ENCODE peak calls at places on chromosome 22, in six cellular contexts. One of them, this sample, is unnamed.

GRCh38 chr22:19201130-19201857 is 22.8 kb upstream of the SLC25A1 start:
- DNase-seq in hepatocyte: no peak
- DNase-seq in GM23338: no peak
- DNase-seq in posterior vena cava: peak
- DNase-seq in fibroblast of lung: no peak
- DNase-seq in bronchial epithelial cell: no peak
- DNase-seq in this sample: no peak

GRCh38 chr22:45101828-45102227 is 61.9 kb upstream of the NUP50 start:
- DNase-seq in hepatocyte: peak
- DNase-seq in GM23338: peak
- DNase-seq in posterior vena cava: peak
- DNase-seq in fibroblast of lung: peak
- DNase-seq in bronchial epithelial cell: peak
- DNase-seq in this sample: no peak

GRCh38 chr22:31872209-31872608 is 72.1 kb upstream of the YWHAH start:
- DNase-seq in hepatocyte: no peak
- DNase-seq in GM23338: peak
- DNase-seq in posterior vena cava: no peak
- DNase-seq in fibroblast of lung: no peak
- DNase-seq in bronchial epithelial cell: no peak
- DNase-seq in this sample: no peak

GRCh38 chr22:28505416-28506156 is 174.1 kb downstream of the TTC28 start:
- DNase-seq in hepatocyte: no peak
- DNase-seq in GM23338: no peak
- DNase-seq in posterior vena cava: no peak
- DNase-seq in fibroblast of lung: no peak
- DNase-seq in bronchial epithelial cell: no peak
- DNase-seq in this sample: no peak

GRCh38 chr22:44441401-44442185 is 56.4 kb downstream of the RTL6 start:
- DNase-seq in hepatocyte: no peak
- DNase-seq in GM23338: no peak
- DNase-seq in posterior vena cava: peak
- DNase-seq in fibroblast of lung: no peak
- DNase-seq in bronchial epithelial cell: no peak
- DNase-seq in this sample: no peak

GRCh38 chr22:20656516-20656901 is 117.4 kb upstream of the SERPIND1 start:
- DNase-seq in hepatocyte: no peak
- DNase-seq in GM23338: no peak
- DNase-seq in posterior vena cava: no peak
- DNase-seq in fibroblast of lung: no peak
- DNase-seq in bronchial epithelial cell: no peak
- DNase-seq in this sample: no peak

GRCh38 chr22:38936562-38936961 is 20.8 kb upstream of the APOBEC3A start:
- DNase-seq in hepatocyte: no peak
- DNase-seq in GM23338: no peak
- DNase-seq in posterior vena cava: no peak
- DNase-seq in fibroblast of lung: no peak
- DNase-seq in bronchial epithelial cell: no peak
- DNase-seq in this sample: no peak

GRCh38 chr22:24499706-24500105 is 4.6 kb downstream of the UPB1 start:
- DNase-seq in hepatocyte: no peak
- DNase-seq in GM23338: no peak
- DNase-seq in posterior vena cava: no peak
- DNase-seq in fibroblast of lung: no peak
- DNase-seq in bronchial epithelial cell: no peak
- DNase-seq in this sample: no peak

GRCh38 chr22:31230871-31231621 is 18.9 kb downstream of the LIMK2 start:
- DNase-seq in hepatocyte: peak
- DNase-seq in GM23338: peak
- DNase-seq in posterior vena cava: no peak
- DNase-seq in fibroblast of lung: peak
- DNase-seq in bronchial epithelial cell: peak
- DNase-seq in this sample: no peak

GRCh38 chr22:36926721-36927435 is 13.4 kb downstream of the CSF2RB start:
- DNase-seq in hepatocyte: no peak
- DNase-seq in GM23338: no peak
- DNase-seq in posterior vena cava: no peak
- DNase-seq in fibroblast of lung: no peak
- DNase-seq in bronchial epithelial cell: no peak
- DNase-seq in this sample: no peak

GRCh38 chr22:50684501-50684900 is 11.9 kb downstream of the SHANK3 start:
- DNase-seq in hepatocyte: no peak
- DNase-seq in GM23338: no peak
- DNase-seq in posterior vena cava: no peak
- DNase-seq in fibroblast of lung: no peak
- DNase-seq in bronchial epithelial cell: no peak
- DNase-seq in this sample: no peak

GRCh38 chr22:23844739-23845202 is 6.0 kb upstream of the DERL3 start:
- DNase-seq in hepatocyte: no peak
- DNase-seq in GM23338: no peak
- DNase-seq in posterior vena cava: no peak
- DNase-seq in fibroblast of lung: no peak
- DNase-seq in bronchial epithelial cell: no peak
- DNase-seq in this sample: no peak

GRCh38 chr22:47276219-47276843 is 513.9 kb downstream of the TBC1D22A start:
- DNase-seq in hepatocyte: no peak
- DNase-seq in GM23338: no peak
- DNase-seq in posterior vena cava: no peak
- DNase-seq in fibroblast of lung: peak
- DNase-seq in bronchial epithelial cell: no peak
- DNase-seq in this sample: no peak

This sample was measured in BJ.